ENCODE peak calls at places on chromosomes 3 and 15, in ten cellular contexts. One of them, this sample, is unnamed.

GRCh38 chr3:188571531-188572115 is 417.7 kb downstream of the LPP start:
- DNase-seq in kidney tubule cell: no peak
- DNase-seq in hippocampal formation: no peak
- DNase-seq in body of pancreas: no peak
- DNase-seq in cerebellum: no peak
- DNase-seq in CD4-positive, alpha-beta memory T cell: no peak
- DNase-seq in B cell: no peak
- DNase-seq in endothelial cell: no peak
- DNase-seq in effector CD4-positive, alpha-beta T cell: no peak
- DNase-seq in left lung: no peak
- DNase-seq in this sample: no peak

GRCh38 chr3:197421021-197421420 is 122.6 kb upstream of the DLG1 start:
- DNase-seq in B cell: no peak
- DNase-seq in left lung: no peak
- DNase-seq in effector CD4-positive, alpha-beta T cell: no peak
- DNase-seq in cerebellum: no peak
- DNase-seq in hippocampal formation: no peak
- DNase-seq in endothelial cell: no peak
- DNase-seq in body of pancreas: no peak
- DNase-seq in CD4-positive, alpha-beta memory T cell: no peak
- DNase-seq in kidney tubule cell: no peak
- DNase-seq in this sample: no peak

GRCh38 chr3:107085261-107085660 is 292.0 kb upstream of the CCDC54 start:
- DNase-seq in kidney tubule cell: peak
- DNase-seq in CD4-positive, alpha-beta memory T cell: no peak
- DNase-seq in effector CD4-positive, alpha-beta T cell: no peak
- DNase-seq in B cell: no peak
- DNase-seq in endothelial cell: no peak
- DNase-seq in hippocampal formation: no peak
- DNase-seq in body of pancreas: no peak
- DNase-seq in left lung: no peak
- DNase-seq in cerebellum: no peak
- DNase-seq in this sample: no peak

GRCh38 chr3:5188419-5189405 is 1.2 kb downstream of the EDEM1 start:
- DNase-seq in effector CD4-positive, alpha-beta T cell: peak
- DNase-seq in body of pancreas: peak
- DNase-seq in cerebellum: no peak
- DNase-seq in B cell: peak
- DNase-seq in endothelial cell: peak
- DNase-seq in left lung: no peak
- DNase-seq in CD4-positive, alpha-beta memory T cell: peak
- DNase-seq in hippocampal formation: peak
- DNase-seq in kidney tubule cell: peak
- DNase-seq in this sample: no peak

GRCh38 chr15:98541519-98541918 is 106.8 kb upstream of the IGF1R start:
- DNase-seq in body of pancreas: no peak
- DNase-seq in hippocampal formation: no peak
- DNase-seq in endothelial cell: no peak
- DNase-seq in left lung: no peak
- DNase-seq in effector CD4-positive, alpha-beta T cell: no peak
- DNase-seq in kidney tubule cell: no peak
- DNase-seq in B cell: no peak
- DNase-seq in CD4-positive, alpha-beta memory T cell: no peak
- DNase-seq in cerebellum: no peak
- DNase-seq in this sample: no peak

GRCh38 chr15:98650871-98651481 is 2.6 kb downstream of the IGF1R start:
- DNase-seq in endothelial cell: no peak
- DNase-seq in effector CD4-positive, alpha-beta T cell: no peak
- DNase-seq in cerebellum: peak
- DNase-seq in body of pancreas: peak
- DNase-seq in CD4-positive, alpha-beta memory T cell: peak
- DNase-seq in hippocampal formation: no peak
- DNase-seq in left lung: no peak
- DNase-seq in kidney tubule cell: peak
- DNase-seq in B cell: peak
- DNase-seq in this sample: no peak

GRCh38 chr3:55571913-55572312 is 84.8 kb upstream of the WNT5A start:
- DNase-seq in body of pancreas: peak
- DNase-seq in effector CD4-positive, alpha-beta T cell: no peak
- DNase-seq in CD4-positive, alpha-beta memory T cell: no peak
- DNase-seq in hippocampal formation: peak
- DNase-seq in B cell: no peak
- DNase-seq in endothelial cell: peak
- DNase-seq in kidney tubule cell: peak
- DNase-seq in left lung: peak
- DNase-seq in cerebellum: peak
- DNase-seq in this sample: peak

GRCh38 chr15:93520206-93520605 is 431.2 kb upstream of the RGMA start:
- DNase-seq in CD4-positive, alpha-beta memory T cell: no peak
- DNase-seq in B cell: no peak
- DNase-seq in endothelial cell: no peak
- DNase-seq in left lung: no peak
- DNase-seq in cerebellum: no peak
- DNase-seq in effector CD4-positive, alpha-beta T cell: no peak
- DNase-seq in kidney tubule cell: no peak
- DNase-seq in hippocampal formation: no peak
- DNase-seq in body of pancreas: no peak
- DNase-seq in this sample: no peak

GRCh38 chr3:78728406-78729145 is 1039.2 kb downstream of the ROBO1 start:
- DNase-seq in kidney tubule cell: no peak
- DNase-seq in effector CD4-positive, alpha-beta T cell: no peak
- DNase-seq in hippocampal formation: peak
- DNase-seq in cerebellum: peak
- DNase-seq in B cell: no peak
- DNase-seq in left lung: no peak
- DNase-seq in CD4-positive, alpha-beta memory T cell: no peak
- DNase-seq in body of pancreas: peak
- DNase-seq in endothelial cell: no peak
- DNase-seq in this sample: peak

GRCh38 chr3:73029321-73029796 is 32.1 kb upstream of the EBLN2 start:
- DNase-seq in kidney tubule cell: peak
- DNase-seq in B cell: no peak
- DNase-seq in cerebellum: no peak
- DNase-seq in hippocampal formation: no peak
- DNase-seq in effector CD4-positive, alpha-beta T cell: no peak
- DNase-seq in body of pancreas: no peak
- DNase-seq in endothelial cell: no peak
- DNase-seq in CD4-positive, alpha-beta memory T cell: no peak
- DNase-seq in left lung: no peak
- DNase-seq in this sample: no peak

GRCh38 chr3:40172560-40172959 is 136.9 kb upstream of the EIF1B start:
- DNase-seq in CD4-positive, alpha-beta memory T cell: no peak
- DNase-seq in left lung: no peak
- DNase-seq in kidney tubule cell: no peak
- DNase-seq in body of pancreas: no peak
- DNase-seq in cerebellum: peak
- DNase-seq in B cell: no peak
- DNase-seq in effector CD4-positive, alpha-beta T cell: no peak
- DNase-seq in hippocampal formation: no peak
- DNase-seq in endothelial cell: no peak
- DNase-seq in this sample: no peak

GRCh38 chr3:104610730-104611652 is 755.7 kb upstream of the ALCAM start:
- DNase-seq in B cell: no peak
- DNase-seq in cerebellum: no peak
- DNase-seq in CD4-positive, alpha-beta memory T cell: no peak
- DNase-seq in kidney tubule cell: no peak
- DNase-seq in effector CD4-positive, alpha-beta T cell: no peak
- DNase-seq in body of pancreas: peak
- DNase-seq in hippocampal formation: no peak
- DNase-seq in endothelial cell: no peak
- DNase-seq in left lung: no peak
- DNase-seq in this sample: no peak

GRCh38 chr3:64440498-64440897 is 215.2 kb upstream of the PRICKLE2 start:
- DNase-seq in left lung: no peak
- DNase-seq in kidney tubule cell: peak
- DNase-seq in body of pancreas: peak
- DNase-seq in endothelial cell: no peak
- DNase-seq in cerebellum: no peak
- DNase-seq in CD4-positive, alpha-beta memory T cell: no peak
- DNase-seq in B cell: no peak
- DNase-seq in effector CD4-positive, alpha-beta T cell: no peak
- DNase-seq in hippocampal formation: no peak
- DNase-seq in this sample: no peak

GRCh38 chr3:185851046-185851445 is 26.2 kb upstream of the IGF2BP2 start:
- DNase-seq in endothelial cell: no peak
- DNase-seq in CD4-positive, alpha-beta memory T cell: no peak
- DNase-seq in body of pancreas: no peak
- DNase-seq in effector CD4-positive, alpha-beta T cell: no peak
- DNase-seq in B cell: no peak
- DNase-seq in left lung: no peak
- DNase-seq in kidney tubule cell: no peak
- DNase-seq in cerebellum: no peak
- DNase-seq in hippocampal formation: no peak
- DNase-seq in this sample: no peak

GRCh38 chr3:7917443-7918151 is 584.0 kb upstream of the LMCD1 start:
- DNase-seq in CD4-positive, alpha-beta memory T cell: no peak
- DNase-seq in hippocampal formation: no peak
- DNase-seq in effector CD4-positive, alpha-beta T cell: no peak
- DNase-seq in endothelial cell: no peak
- DNase-seq in body of pancreas: no peak
- DNase-seq in B cell: no peak
- DNase-seq in kidney tubule cell: no peak
- DNase-seq in left lung: no peak
- DNase-seq in cerebellum: no peak
- DNase-seq in this sample: no peak

GRCh38 chr3:73508330-73508954 is 116.3 kb downstream of the PDZRN3 start:
- DNase-seq in hippocampal formation: peak
- DNase-seq in CD4-positive, alpha-beta memory T cell: no peak
- DNase-seq in effector CD4-positive, alpha-beta T cell: no peak
- DNase-seq in left lung: no peak
- DNase-seq in endothelial cell: peak
- DNase-seq in cerebellum: peak
- DNase-seq in body of pancreas: peak
- DNase-seq in B cell: peak
- DNase-seq in kidney tubule cell: peak
- DNase-seq in this sample: peak

GRCh38 chr3:193980905-193981304 is 155.0 kb upstream of the HES1 start:
- DNase-seq in left lung: no peak
- DNase-seq in hippocampal formation: no peak
- DNase-seq in CD4-positive, alpha-beta memory T cell: no peak
- DNase-seq in cerebellum: no peak
- DNase-seq in endothelial cell: no peak
- DNase-seq in body of pancreas: no peak
- DNase-seq in effector CD4-positive, alpha-beta T cell: no peak
- DNase-seq in B cell: no peak
- DNase-seq in kidney tubule cell: no peak
- DNase-seq in this sample: no peak

GRCh38 chr15:77543159-77543882 is 89.4 kb downstream of the LINGO1 start:
- DNase-seq in body of pancreas: peak
- DNase-seq in endothelial cell: peak
- DNase-seq in hippocampal formation: peak
- DNase-seq in CD4-positive, alpha-beta memory T cell: peak
- DNase-seq in B cell: peak
- DNase-seq in cerebellum: peak
- DNase-seq in effector CD4-positive, alpha-beta T cell: peak
- DNase-seq in kidney tubule cell: peak
- DNase-seq in left lung: peak
- DNase-seq in this sample: peak

GRCh38 chr15:75211436-75212199 is 9.9 kb downstream of the C15orf39 start:
- DNase-seq in effector CD4-positive, alpha-beta T cell: no peak
- DNase-seq in hippocampal formation: no peak
- DNase-seq in cerebellum: peak
- DNase-seq in kidney tubule cell: no peak
- DNase-seq in body of pancreas: no peak
- DNase-seq in endothelial cell: no peak
- DNase-seq in CD4-positive, alpha-beta memory T cell: no peak
- DNase-seq in left lung: no peak
- DNase-seq in B cell: no peak
- DNase-seq in this sample: no peak